ENCODE peak calls at places on chromosomes 11 and 22, in eight cellular contexts. C is central memory CD4-positive, alpha-beta T cell; U is T-helper 1 cell; H is NCI-H748 treated with DMSO at 0.1 percent for 48 hours; J is RPMI7951; M is activated CD4-positive, alpha-beta T cell treated with anti-CD3 and anti-CD28 coated beads for 4 hours; B is WTC11; Z is LoVo. G is an unnamed sample.

GRCh38 chr11:99589771-99590170 is 569.0 kb downstream of the CNTN5 start:
- DNase-seq in C (no peak), U (no peak), H (no peak), J (no peak), M (no peak), B (no peak), Z (no peak), G (no peak)

GRCh38 chr11:105109353-105109752 is 30.2 kb downstream of the CARD18 start:
- DNase-seq in C (no peak), U (no peak), H (no peak), J (no peak), M (no peak), B (no peak), Z (no peak), G (no peak)

GRCh38 chr11:9858218-9858617 is 194.3 kb downstream of the SWAP70 start:
- DNase-seq in C (no peak), U (no peak), H (no peak), J (peak; percentile 49), M (no peak), B (no peak), Z (no peak), G (no peak)

GRCh38 chr11:99371257-99371656 is 350.5 kb downstream of the CNTN5 start:
- DNase-seq in C (no peak), U (no peak), H (no peak), J (no peak), M (no peak), B (no peak), Z (no peak), G (no peak)

GRCh38 chr11:27916541-27917100 is 191.3 kb downstream of the KIF18A start:
- DNase-seq in C (no peak), U (no peak), H (no peak), J (peak; percentile 71), M (no peak), B (no peak), Z (no peak), G (no peak)

GRCh38 chr22:23068096-23068831 is 2.1 kb upstream of the GNAZ start:
- DNase-seq in C (no peak), U (no peak), H (no peak), J (no peak), M (no peak), B (peak; percentile 4), Z (no peak), G (no peak)

GRCh38 chr11:58829736-58830135 is 14.8 kb downstream of the GLYATL2 start:
- DNase-seq in C (no peak), U (no peak), H (no peak), J (peak; percentile 44), M (no peak), B (no peak), Z (no peak), G (no peak)

GRCh38 chr22:39401301-39401631 is 1.7 kb downstream of the TAB1 start:
- DNase-seq in C (no peak), U (no peak), H (no peak), J (no peak), M (no peak), B (no peak), Z (no peak), G (no peak)

GRCh38 chr11:11980841-11981308 is 27.6 kb downstream of the DKK3 start:
- DNase-seq in C (no peak), U (no peak), H (no peak), J (peak; percentile 52), M (no peak), B (no peak), Z (no peak), G (no peak)

GRCh38 chr11:121802542-121802941 is 313.5 kb downstream of the BLID start:
- DNase-seq in C (no peak), U (no peak), H (no peak), J (peak; percentile 31), M (no peak), B (peak; percentile 37), Z (no peak), G (no peak)

GRCh38 chr11:15212876-15213275 is 98.2 kb downstream of the INSC start:
- DNase-seq in C (no peak), U (no peak), H (no peak), J (no peak), M (no peak), B (no peak), Z (no peak), G (peak; percentile 47)

GRCh38 chr11:86800076-86800955 is at the start of gene PRSS23:
- DNase-seq in C (no peak), U (peak; percentile 32), H (peak; percentile 2), J (peak; percentile 74), M (no peak), B (peak; percentile 71), Z (peak; percentile 74), G (peak; percentile 88)

GRCh38 chr11:11243790-11244469 is 109.1 kb downstream of the CSNK2A3 start:
- DNase-seq in C (peak; percentile 70), U (no peak), H (peak; percentile 86), J (no peak), M (peak; percentile 42), B (peak; percentile 66), Z (no peak), G (peak; percentile 32)

GRCh38 chr11:1200611-1201191 is 22.2 kb upstream of the MUC5B start:
- DNase-seq in C (no peak), U (no peak), H (no peak), J (no peak), M (no peak), B (peak; percentile 8), Z (no peak), G (no peak)

GRCh38 chr22:17112491-17113042 is 8.6 kb downstream of the TMEM121B start:
- DNase-seq in C (no peak), U (no peak), H (no peak), J (no peak), M (no peak), B (no peak), Z (no peak), G (no peak)

GRCh38 chr11:2221591-2221990 is 48.8 kb downstream of the ASCL2 start:
- DNase-seq in C (no peak), U (no peak), H (no peak), J (no peak), M (no peak), B (no peak), Z (no peak), G (no peak)

GRCh38 chr11:64358907-64359711 is at the start of gene RPS6KA4:
- DNase-seq in C (peak; percentile 44), U (peak; percentile 41), H (no peak), J (peak; percentile 68), M (peak; percentile 44), B (peak; percentile 49), Z (peak; percentile 68), G (peak; percentile 68)